ENCODE peak calls at places on chromosomes 2 and 18, in seven cellular contexts. One of them, this sample, is unnamed.

GRCh38 chr2:169298007-169298406 is 64.3 kb downstream of the LRP2 start:
- DNase-seq in glutamatergic neuron: no peak
- DNase-seq in HCT116: no peak
- DNase-seq in RKO: no peak
- DNase-seq in A549: no peak
- DNase-seq in cardiac septum: no peak
- DNase-seq in OCI-M1: no peak
- DNase-seq in this sample: no peak

GRCh38 chr2:219661197-219661954 is 33.9 kb downstream of the SLC4A3 start:
- DNase-seq in glutamatergic neuron: no peak
- DNase-seq in HCT116: peak
- DNase-seq in RKO: no peak
- DNase-seq in A549: peak
- DNase-seq in cardiac septum: peak
- DNase-seq in OCI-M1: peak
- DNase-seq in this sample: peak

GRCh38 chr18:2968559-2968958 is 44.4 kb downstream of the LPIN2 start:
- DNase-seq in glutamatergic neuron: no peak
- DNase-seq in HCT116: no peak
- DNase-seq in RKO: no peak
- DNase-seq in A549: no peak
- DNase-seq in cardiac septum: no peak
- DNase-seq in OCI-M1: peak
- DNase-seq in this sample: no peak

GRCh38 chr2:231068525-231069222 is 12.0 kb downstream of the PSMD1 start:
- DNase-seq in glutamatergic neuron: no peak
- DNase-seq in HCT116: no peak
- DNase-seq in RKO: peak
- DNase-seq in A549: peak
- DNase-seq in cardiac septum: no peak
- DNase-seq in OCI-M1: no peak
- DNase-seq in this sample: peak

GRCh38 chr2:41993086-41993812 is 54.6 kb upstream of the PKDCC start:
- DNase-seq in glutamatergic neuron: no peak
- DNase-seq in HCT116: no peak
- DNase-seq in RKO: no peak
- DNase-seq in A549: no peak
- DNase-seq in cardiac septum: no peak
- DNase-seq in OCI-M1: no peak
- DNase-seq in this sample: no peak

GRCh38 chr18:63970803-63971191 is 916 bp downstream of the SERPINB8 start:
- DNase-seq in glutamatergic neuron: peak
- DNase-seq in HCT116: no peak
- DNase-seq in RKO: peak
- DNase-seq in A549: no peak
- DNase-seq in cardiac septum: no peak
- DNase-seq in OCI-M1: no peak
- DNase-seq in this sample: no peak

GRCh38 chr18:43396266-43396665 is 119.0 kb upstream of the SYT4 start:
- DNase-seq in glutamatergic neuron: no peak
- DNase-seq in HCT116: no peak
- DNase-seq in RKO: peak
- DNase-seq in A549: peak
- DNase-seq in cardiac septum: no peak
- DNase-seq in OCI-M1: peak
- DNase-seq in this sample: no peak

GRCh38 chr2:147843864-147844690 is 752 bp upstream of the ACVR2A start:
- DNase-seq in glutamatergic neuron: peak
- DNase-seq in HCT116: peak
- DNase-seq in RKO: peak
- DNase-seq in A549: peak
- DNase-seq in cardiac septum: peak
- DNase-seq in OCI-M1: peak
- DNase-seq in this sample: peak

GRCh38 chr2:216536725-216537124 is 38.1 kb downstream of the RPL37A start:
- DNase-seq in glutamatergic neuron: no peak
- DNase-seq in HCT116: no peak
- DNase-seq in RKO: no peak
- DNase-seq in A549: no peak
- DNase-seq in cardiac septum: no peak
- DNase-seq in OCI-M1: no peak
- DNase-seq in this sample: no peak

GRCh38 chr2:183124957-183125255 is 663 bp downstream of the NUP35 start:
- DNase-seq in glutamatergic neuron: no peak
- DNase-seq in HCT116: no peak
- DNase-seq in RKO: no peak
- DNase-seq in A549: no peak
- DNase-seq in cardiac septum: no peak
- DNase-seq in OCI-M1: no peak
- DNase-seq in this sample: no peak

GRCh38 chr2:152432206-152432653 is 97.3 kb downstream of the FMNL2 start:
- DNase-seq in glutamatergic neuron: peak
- DNase-seq in HCT116: no peak
- DNase-seq in RKO: no peak
- DNase-seq in A549: peak
- DNase-seq in cardiac septum: no peak
- DNase-seq in OCI-M1: no peak
- DNase-seq in this sample: peak

GRCh38 chr2:28981016-28981441 is at the start of gene TOGARAM2:
- DNase-seq in glutamatergic neuron: no peak
- DNase-seq in HCT116: no peak
- DNase-seq in RKO: no peak
- DNase-seq in A549: no peak
- DNase-seq in cardiac septum: no peak
- DNase-seq in OCI-M1: no peak
- DNase-seq in this sample: peak

GRCh38 chr2:98164256-98164655 is 77.3 kb downstream of the VWA3B start:
- DNase-seq in glutamatergic neuron: no peak
- DNase-seq in HCT116: no peak
- DNase-seq in RKO: no peak
- DNase-seq in A549: no peak
- DNase-seq in cardiac septum: no peak
- DNase-seq in OCI-M1: no peak
- DNase-seq in this sample: no peak

GRCh38 chr2:9021563-9022211 is 18.2 kb upstream of the MBOAT2 start:
- DNase-seq in glutamatergic neuron: no peak
- DNase-seq in HCT116: no peak
- DNase-seq in RKO: no peak
- DNase-seq in A549: no peak
- DNase-seq in cardiac septum: no peak
- DNase-seq in OCI-M1: no peak
- DNase-seq in this sample: no peak

GRCh38 chr2:167908786-167909185 is 338.6 kb downstream of the STK39 start:
- DNase-seq in glutamatergic neuron: no peak
- DNase-seq in HCT116: no peak
- DNase-seq in RKO: no peak
- DNase-seq in A549: no peak
- DNase-seq in cardiac septum: no peak
- DNase-seq in OCI-M1: peak
- DNase-seq in this sample: no peak

GRCh38 chr18:6013101-6013790 is 117.9 kb upstream of the TMEM200C start:
- DNase-seq in glutamatergic neuron: no peak
- DNase-seq in HCT116: no peak
- DNase-seq in RKO: no peak
- DNase-seq in A549: no peak
- DNase-seq in cardiac septum: no peak
- DNase-seq in OCI-M1: no peak
- DNase-seq in this sample: no peak

GRCh38 chr2:27016801-27017325 is 15.9 kb upstream of the TMEM214 start:
- DNase-seq in glutamatergic neuron: peak
- DNase-seq in HCT116: peak
- DNase-seq in RKO: peak
- DNase-seq in A549: peak
- DNase-seq in cardiac septum: peak
- DNase-seq in OCI-M1: peak
- DNase-seq in this sample: peak

GRCh38 chr2:36881816-36882215 is 84.5 kb downstream of the STRN start:
- DNase-seq in glutamatergic neuron: no peak
- DNase-seq in HCT116: no peak
- DNase-seq in RKO: no peak
- DNase-seq in A549: no peak
- DNase-seq in cardiac septum: no peak
- DNase-seq in OCI-M1: no peak
- DNase-seq in this sample: no peak

This sample was measured in HepG2.